ENCODE peak calls at places on chromosomes 1 and 21, in five cellular contexts. H, Z, R, Q and X are unnamed samples.

GRCh38 chr1:100400332-100400933 is 48.1 kb downstream of the CDC14A start:
- DNase-seq in H (peak), Z (no peak), R (peak), Q (peak), X (no peak)

GRCh38 chr21:16187603-16188002 is 457.8 kb downstream of the USP25 start:
- DNase-seq in H (no peak), Z (no peak), R (no peak), Q (no peak), X (no peak)

GRCh38 chr21:38325216-38325615 is 68.4 kb downstream of the KCNJ15 start:
- DNase-seq in H (no peak), Z (no peak), R (no peak), Q (no peak), X (no peak)

GRCh38 chr1:224609333-224609732 is 6.8 kb upstream of the CNIH3 start:
- DNase-seq in H (no peak), Z (no peak), R (no peak), Q (peak), X (no peak)

GRCh38 chr21:45499970-45500575 is 42.2 kb downstream of the SLC19A1 start:
- DNase-seq in H (no peak), Z (peak), R (no peak), Q (no peak), X (peak)

GRCh38 chr21:45473496-45474322 is 68.5 kb downstream of the SLC19A1 start:
- DNase-seq in H (no peak), Z (no peak), R (no peak), Q (no peak), X (no peak)

GRCh38 chr21:46455575-46456385 is 2.9 kb upstream of the DIP2A start:
- DNase-seq in H (no peak), Z (no peak), R (no peak), Q (peak), X (no peak)

GRCh38 chr1:42319128-42319851 is 15.7 kb downstream of the FOXJ3 start:
- DNase-seq in H (no peak), Z (no peak), R (no peak), Q (peak), X (no peak)

GRCh38 chr1:209335090-209335692 is 248.3 kb upstream of the CAMK1G start:
- DNase-seq in H (peak), Z (peak), R (no peak), Q (peak), X (no peak)

GRCh38 chr1:115782571-115783281 is 14.2 kb upstream of the CASQ2 start:
- DNase-seq in H (no peak), Z (no peak), R (no peak), Q (peak), X (no peak)

GRCh38 chr1:106727171-106727570 is 329.3 kb upstream of the PRMT6 start:
- DNase-seq in H (no peak), Z (no peak), R (no peak), Q (no peak), X (no peak)

GRCh38 chr1:35564884-35565741 is 7.5 kb downstream of the NCDN start:
- DNase-seq in H (no peak), Z (no peak), R (no peak), Q (no peak), X (no peak)

GRCh38 chr1:48776400-48777218 is at the start of gene BEND5:
- DNase-seq in H (peak), Z (peak), R (peak), Q (peak), X (peak)

GRCh38 chr1:116448785-116449385 is 75.8 kb downstream of the ATP1A1 start:
- DNase-seq in H (no peak), Z (no peak), R (no peak), Q (peak), X (no peak)

GRCh38 chr1:87410771-87411170 is 82.1 kb downstream of the LMO4 start:
- DNase-seq in H (no peak), Z (no peak), R (no peak), Q (peak), X (no peak)

GRCh38 chr21:45264919-45265515 is 22.7 kb downstream of the POFUT2 start:
- DNase-seq in H (no peak), Z (peak), R (no peak), Q (no peak), X (peak)

GRCh38 chr1:186093437-186093836 is 281.6 kb downstream of the TPR start:
- DNase-seq in H (no peak), Z (no peak), R (no peak), Q (peak), X (no peak)

GRCh38 chr1:208040714-208041393 is 129.9 kb upstream of the CD34 start:
- DNase-seq in H (no peak), Z (no peak), R (no peak), Q (no peak), X (no peak)

GRCh38 chr1:8335246-8335645 is 17.3 kb downstream of the SLC45A1 start:
- DNase-seq in H (no peak), Z (no peak), R (no peak), Q (no peak), X (no peak)

GRCh38 chr1:211829343-211830054 is 1.1 kb downstream of the LPGAT1 start:
- DNase-seq in H (peak), Z (peak), R (no peak), Q (peak), X (no peak)

GRCh38 chr21:34524671-34525601 is 12.9 kb upstream of the KCNE1 start:
- DNase-seq in H (no peak), Z (peak), R (no peak), Q (peak), X (no peak)

GRCh38 chr1:156711011-156711817 is 5.8 kb upstream of the CRABP2 start:
- DNase-seq in H (no peak), Z (no peak), R (no peak), Q (peak), X (no peak)

GRCh38 chr1:156708245-156708661 is 2.9 kb upstream of the CRABP2 start:
- DNase-seq in H (no peak), Z (no peak), R (no peak), Q (no peak), X (no peak)

GRCh38 chr1:156709031-156709430 is 3.6 kb upstream of the CRABP2 start:
- DNase-seq in H (no peak), Z (no peak), R (no peak), Q (no peak), X (no peak)

GRCh38 chr1:156707486-156708244 is 2.3 kb upstream of the CRABP2 start:
- DNase-seq in H (no peak), Z (no peak), R (no peak), Q (peak), X (no peak)

GRCh38 chr1:156709743-156710489 is 4.5 kb upstream of the CRABP2 start:
- DNase-seq in H (no peak), Z (peak), R (peak), Q (peak), X (no peak)
- H3K27ac ChIP-seq in H (no peak), Z (no peak), R (no peak), Q (peak), X (no peak)

DNA sequence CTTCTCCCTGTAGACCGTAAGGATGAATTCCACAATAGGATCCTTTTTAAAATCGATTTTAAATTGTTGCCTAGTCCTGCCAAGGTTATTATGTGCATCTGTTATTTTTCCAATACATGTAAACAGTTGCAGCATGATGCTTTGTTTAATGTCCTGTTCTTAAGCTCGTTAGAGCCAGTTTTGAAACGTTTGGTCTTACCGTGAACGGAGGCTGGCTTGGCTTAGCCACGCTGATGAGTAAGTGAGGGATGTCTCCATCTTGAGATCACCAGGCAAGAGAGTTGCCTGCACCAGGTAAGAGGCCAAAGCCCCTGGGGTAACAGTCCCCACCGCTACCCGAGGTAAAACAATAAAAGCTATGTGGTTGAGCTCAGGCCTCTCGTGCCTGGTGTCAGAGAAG is 17.3 kb downstream of the CSTB start:
- DNase-seq in H (no peak), Z (no peak), R (no peak), Q (no peak), X (no peak)
- H3K4me3 ChIP-seq in H (no peak), Z (no peak), R (no peak), Q (no peak), X (peak)

DNA sequence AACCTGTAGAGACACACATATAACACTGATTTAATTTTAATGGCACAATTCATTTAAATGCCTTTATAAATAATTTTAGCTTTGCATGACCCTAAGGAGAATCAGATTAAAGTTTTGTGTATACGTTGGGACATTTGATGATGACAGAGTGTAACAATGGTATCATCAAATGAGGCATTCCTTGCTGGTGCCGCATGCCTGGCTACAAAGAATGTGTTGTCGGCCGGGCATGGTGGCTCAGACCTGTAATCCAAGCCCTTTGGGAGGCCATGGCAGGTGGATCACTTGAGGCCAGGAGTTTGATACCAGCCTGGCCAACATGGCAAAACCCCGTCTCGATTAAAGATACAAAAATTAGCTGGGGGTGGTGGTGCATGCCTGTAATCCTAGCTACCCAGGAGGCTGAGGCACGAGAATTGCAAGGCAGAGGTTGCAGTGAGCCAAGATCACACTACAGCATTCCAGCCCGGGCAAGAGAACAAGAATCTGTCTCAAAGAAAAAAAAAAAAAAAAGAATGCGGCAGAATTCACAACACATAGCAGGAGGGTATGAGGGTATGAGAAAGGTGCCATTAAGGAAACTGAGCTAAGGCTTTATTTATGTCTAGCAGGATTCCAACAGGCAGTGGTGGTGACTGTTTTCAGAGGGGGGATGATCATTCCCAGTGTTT is 58.9 kb downstream of the PTPN14 start:
- DNase-seq in H (no peak), Z (no peak), R (no peak), Q (peak), X (no peak)
- H3K27ac ChIP-seq in H (no peak), Z (no peak), R (no peak), Q (no peak), X (no peak)

DNA sequence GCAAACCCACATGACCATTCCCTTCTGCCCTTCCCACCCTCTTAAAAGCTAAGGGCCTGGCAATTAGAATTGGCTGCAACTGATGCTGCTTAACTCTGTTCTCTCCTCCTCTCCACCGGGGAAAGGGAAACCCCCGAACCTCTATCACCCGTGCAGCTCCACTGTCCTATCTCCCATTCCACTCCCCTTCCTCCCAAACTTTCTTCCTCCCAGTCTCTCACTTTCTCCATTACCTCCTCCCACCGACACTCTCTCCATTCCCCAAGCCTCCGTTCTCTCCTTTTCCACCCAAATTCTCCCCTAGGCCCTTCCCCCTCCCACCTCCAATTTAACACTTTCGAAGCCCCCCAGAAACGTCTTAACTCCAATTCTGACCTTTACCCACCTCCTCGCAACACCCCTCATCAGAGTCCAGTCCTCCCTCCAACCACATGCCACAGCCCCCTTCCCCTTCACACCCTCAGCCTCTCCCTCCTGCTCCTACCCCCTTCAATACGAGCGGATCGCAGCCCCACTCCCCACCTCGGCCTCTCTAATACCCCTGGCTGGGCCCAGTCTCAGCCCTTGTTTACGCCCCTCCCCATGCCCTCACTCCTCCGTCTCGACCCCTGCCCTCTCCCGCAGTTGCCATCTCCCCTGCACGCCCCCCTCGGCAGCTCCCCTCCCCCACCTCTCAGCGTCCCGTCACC is 602 bp downstream of the DEDD start:
- DNase-seq in H (no peak), Z (no peak), R (no peak), Q (no peak), X (no peak)
- H3K4me3 ChIP-seq in H (peak), Z (peak), R (peak), Q (peak), X (peak)

GRCh38 chr1:10918531-10918930 is 93.9 kb upstream of the TARDBP start:
- DNase-seq in H (no peak), Z (no peak), R (no peak), Q (peak), X (no peak)

GRCh38 chr1:10916311-10916710 is 96.1 kb upstream of the TARDBP start:
- DNase-seq in H (no peak), Z (no peak), R (no peak), Q (no peak), X (no peak)

GRCh38 chr1:10916991-10917390 is 95.5 kb upstream of the TARDBP start:
- DNase-seq in H (no peak), Z (no peak), R (no peak), Q (no peak), X (no peak)

GRCh38 chr1:10917513-10918454 is 94.7 kb upstream of the TARDBP start:
- DNase-seq in H (no peak), Z (no peak), R (no peak), Q (no peak), X (no peak)

DNA sequence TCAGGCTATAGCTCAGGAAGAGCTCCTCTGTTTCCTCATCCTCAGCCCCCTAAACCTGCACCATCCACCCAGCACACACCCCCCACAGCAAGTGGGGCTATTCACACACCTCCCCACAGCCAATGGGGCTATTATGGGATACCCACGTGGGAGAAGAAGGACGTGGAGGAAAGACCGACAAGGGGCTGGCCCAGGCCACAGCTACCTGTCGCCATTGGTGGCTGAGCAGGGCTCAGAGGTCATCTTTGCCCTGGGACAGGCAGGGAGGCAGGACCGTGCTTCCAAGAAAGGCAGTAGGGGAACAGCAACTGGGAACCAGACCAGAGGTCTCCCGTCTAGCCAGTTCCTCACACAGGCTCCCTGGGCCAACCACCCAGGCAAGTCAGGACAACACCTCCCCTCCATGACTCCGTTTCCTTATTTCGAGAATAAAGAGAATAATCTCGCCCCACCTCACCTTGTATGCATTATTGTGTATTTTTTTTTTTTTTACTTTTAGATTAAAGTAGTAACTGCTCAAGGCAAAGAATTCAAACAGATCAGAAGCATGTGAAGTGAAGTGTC is 92.3 kb upstream of the TARDBP start:
- DNase-seq in H (no peak), Z (no peak), R (no peak), Q (no peak), X (no peak)
- H3K27ac ChIP-seq in H (no peak), Z (no peak), R (no peak), Q (no peak), X (no peak)

GRCh38 chr1:20729990-20730689 is 2.4 kb downstream of the SH2D5 start:
- DNase-seq in H (no peak), Z (no peak), R (no peak), Q (no peak), X (no peak)
- H3K4me3 ChIP-seq in H (no peak), Z (no peak), R (no peak), Q (no peak), X (no peak)

GRCh38 chr1:110477445-110477957 is 26.6 kb downstream of the PROK1 start:
- DNase-seq in H (no peak), Z (no peak), R (no peak), Q (peak), X (no peak)
- H3K27ac ChIP-seq in H (no peak), Z (peak), R (no peak), Q (no peak), X (no peak)

DNA sequence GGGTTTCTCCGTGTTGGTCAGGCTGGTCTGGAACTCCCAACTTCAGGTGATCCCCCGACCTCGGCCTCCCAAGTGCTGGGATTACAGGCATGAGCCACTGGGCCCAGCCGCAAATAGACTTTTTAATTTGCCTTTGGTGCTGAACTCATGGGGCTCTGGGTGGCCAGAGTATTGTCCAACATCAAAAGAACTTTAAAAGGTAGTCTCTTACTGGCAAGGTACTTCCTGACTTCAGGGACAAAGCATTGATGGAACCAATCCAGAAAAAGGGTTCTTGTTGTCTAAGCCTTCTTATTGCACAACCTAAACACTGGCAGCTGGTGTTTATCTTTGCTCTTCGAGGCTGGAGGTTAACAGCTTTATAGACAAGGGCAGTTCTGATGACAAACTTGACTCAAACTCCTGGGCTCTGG is 3.8 kb upstream of the KTI12 start:
- DNase-seq in H (no peak), Z (no peak), R (no peak), Q (peak), X (no peak)
- H3K4me3 ChIP-seq in H (no peak), Z (no peak), R (no peak), Q (no peak), X (no peak)